ENCODE peak calls at places on chromosome 20, in five cellular contexts. C is stimulated activated CD4-positive, alpha-beta T cell treated with anti-CD3 and anti-CD28 coated beads, Interleukin-1b, Interleukin-23, amount 100 ng/mL, for 1 hour; J is stimulated activated CD8-positive, alpha-beta memory T cell treated with anti-CD3 and anti-CD28 coated beads, Interleukin-4, amount 100 ng/mL, for 1 hour; W is SW480; G is kidney. Y is an unnamed sample.

GRCh38 chr20:57397004-57397692 is 6.0 kb downstream of the RBM38 start:
- DNase-seq in C (no peak), J (no peak), W (no peak), G (peak), Y (no peak)

GRCh38 chr20:4230185-4230584 is 214.8 kb upstream of the RNF24 start:
- DNase-seq in C (no peak), J (no peak), W (no peak), G (no peak), Y (no peak)

GRCh38 chr20:34112600-34113061 is 588 bp upstream of the EIF2S2 start:
- DNase-seq in C (no peak), J (no peak), W (peak), G (peak), Y (no peak)

GRCh38 chr20:50038169-50038568 is 55.4 kb downstream of the SNAI1 start:
- DNase-seq in C (no peak), J (no peak), W (no peak), G (no peak), Y (no peak)

GRCh38 chr20:5919634-5920544 is 30.4 kb downstream of the TRMT6 start:
- DNase-seq in C (no peak), J (no peak), W (no peak), G (no peak), Y (no peak)

GRCh38 chr20:1083431-1084080 is 34.8 kb upstream of the PSMF1 start:
- DNase-seq in C (no peak), J (no peak), W (no peak), G (no peak), Y (no peak)

GRCh38 chr20:2800590-2801458 is at the start of gene CPXM1:
- DNase-seq in C (no peak), J (no peak), W (no peak), G (peak), Y (no peak)

GRCh38 chr20:49160057-49160929 is 27.8 kb downstream of the STAU1 start:
- DNase-seq in C (no peak), J (no peak), W (no peak), G (no peak), Y (no peak)

GRCh38 chr20:58431134-58431533 is 42.1 kb downstream of the VAPB start:
- DNase-seq in C (no peak), J (no peak), W (no peak), G (no peak), Y (no peak)

GRCh38 chr20:21208999-21209398 is 83.1 kb downstream of the KIZ start:
- DNase-seq in C (no peak), J (no peak), W (peak), G (no peak), Y (no peak)

GRCh38 chr20:52985687-52986086 is 13.5 kb downstream of the TSHZ2 start:
- DNase-seq in C (no peak), J (no peak), W (no peak), G (no peak), Y (no peak)

GRCh38 chr20:2171266-2171790 is 69.7 kb downstream of the STK35 start:
- DNase-seq in C (no peak), J (no peak), W (no peak), G (no peak), Y (no peak)

GRCh38 chr20:64205611-64206026 is 41.4 kb downstream of the MYT1 start:
- DNase-seq in C (no peak), J (no peak), W (no peak), G (no peak), Y (no peak)

GRCh38 chr20:49368596-49368995 is 90.7 kb upstream of the ZNFX1 start:
- DNase-seq in C (no peak), J (no peak), W (no peak), G (no peak), Y (no peak)

GRCh38 chr20:5393218-5393870 is 76.6 kb upstream of the PROKR2 start:
- DNase-seq in C (no peak), J (no peak), W (no peak), G (no peak), Y (no peak)

GRCh38 chr20:47663354-47664067 is 121.8 kb downstream of the SULF2 start:
- DNase-seq in C (peak), J (peak), W (peak), G (peak), Y (peak)

GRCh38 chr20:22403860-22404608 is 180.3 kb downstream of the FOXA2 start:
- DNase-seq in C (no peak), J (no peak), W (no peak), G (no peak), Y (no peak)

GRCh38 chr20:33914871-33915270 is 78.8 kb upstream of the RALY start:
- DNase-seq in C (no peak), J (no peak), W (peak), G (no peak), Y (no peak)

GRCh38 chr20:13741879-13742278 is 42.8 kb downstream of the ESF1 start:
- DNase-seq in C (no peak), J (no peak), W (no peak), G (no peak), Y (no peak)

GRCh38 chr20:11431613-11432012 is 486.1 kb upstream of the BTBD3 start:
- DNase-seq in C (no peak), J (no peak), W (no peak), G (no peak), Y (no peak)

GRCh38 chr20:22805219-22805618 is 220.8 kb upstream of the FOXA2 start:
- DNase-seq in C (no peak), J (no peak), W (peak), G (no peak), Y (no peak)

GRCh38 chr20:40279390-40279789 is 409.6 kb downstream of the MAFB start:
- DNase-seq in C (no peak), J (no peak), W (peak), G (no peak), Y (no peak)

GRCh38 chr20:35302421-35303335 is 10.5 kb upstream of the FAM83C start:
- DNase-seq in C (no peak), J (no peak), W (no peak), G (no peak), Y (no peak)